ENCODE peak calls at places on chromosome 18, in nine cellular contexts. D is fibroblast of lung; V is MM.1S; N is effector memory CD4-positive, alpha-beta T cell; P is tibial nerve; Y is CD8-positive, alpha-beta T cell; H is A549; W is kidney; Z is PC-9. G is an unnamed sample.

GRCh38 chr18:23113576-23113975 is 21.7 kb upstream of the CABLES1 start:
- DNase-seq in V (no peak), H (no peak), N (no peak), W (no peak), Y (no peak), Z (no peak), D (no peak), P (no peak), G (no peak)

GRCh38 chr18:47574966-47575365 is 323.5 kb upstream of the SKOR2 start:
- DNase-seq in D (no peak), Z (no peak), N (no peak), H (no peak), W (no peak), P (no peak), V (no peak), Y (no peak), G (no peak)

GRCh38 chr18:39647627-39648502 is 2082.3 kb upstream of the CELF4 start:
- DNase-seq in Y (no peak), P (no peak), D (peak; percentile 93), V (no peak), H (peak; percentile 1), N (no peak), W (no peak), Z (peak; percentile 57), G (no peak)

GRCh38 chr18:78783564-78783960 is 196.1 kb upstream of the SALL3 start:
- DNase-seq in W (no peak), Y (no peak), P (no peak), N (no peak), H (no peak), D (no peak), Z (no peak), V (no peak), G (no peak)

GRCh38 chr18:39796413-39796812 is 2158.6 kb upstream of the PIK3C3 start:
- DNase-seq in D (no peak), V (peak; percentile 61), Z (no peak), H (no peak), N (no peak), Y (no peak), W (no peak), P (no peak), G (no peak)

GRCh38 chr18:36187138-36187825 is at the start of gene MOCOS:
- DNase-seq in P (peak; percentile 62), H (peak; percentile 53), Z (peak; percentile 63), Y (peak; percentile 14), V (peak; percentile 44), N (peak; percentile 15), D (peak; percentile 61), W (peak; percentile 92), G (no peak)

GRCh38 chr18:48913201-48913600 is 37.6 kb downstream of the SMAD7 start:
- DNase-seq in V (peak; percentile 71), D (no peak), H (no peak), Y (peak; percentile 33), P (no peak), Z (no peak), W (no peak), N (peak; percentile 45), G (no peak)

GRCh38 chr18:7273301-7273911 is 42.5 kb downstream of the LRRC30 start:
- DNase-seq in Z (no peak), V (no peak), W (peak; percentile 91), N (no peak), D (peak; percentile 51), H (no peak), P (peak; percentile 20), Y (no peak), G (no peak)

GRCh38 chr18:46321954-46322353 is 217.8 kb downstream of the HAUS1 start:
- DNase-seq in D (peak; percentile 33), V (no peak), Z (peak; percentile 83), Y (no peak), W (no peak), N (no peak), H (no peak), P (no peak), G (no peak)

GRCh38 chr18:49368161-49368875 is 92.1 kb downstream of the DYM start:
- DNase-seq in W (no peak), Z (no peak), P (no peak), N (no peak), V (no peak), H (no peak), D (no peak), Y (no peak), G (no peak)

GRCh38 chr18:25075793-25076192 is 276.2 kb downstream of the ZNF521 start:
- DNase-seq in H (no peak), P (no peak), D (peak; percentile 34), V (no peak), Y (no peak), N (no peak), Z (no peak), W (no peak), G (no peak)

GRCh38 chr18:75097491-75098225 is 111.3 kb downstream of the PTGR3 start:
- DNase-seq in H (no peak), W (no peak), N (no peak), P (no peak), D (no peak), Z (no peak), Y (no peak), V (no peak), G (no peak)

GRCh38 chr18:13522861-13523660 is 203.3 kb downstream of the FAM210A start:
- DNase-seq in P (no peak), W (no peak), D (no peak), Y (no peak), H (no peak), N (no peak), Z (no peak), V (no peak), G (no peak)

GRCh38 chr18:680392-680791 is 22.9 kb downstream of the TYMS start:
- DNase-seq in Y (no peak), P (no peak), D (no peak), Z (no peak), V (no peak), N (no peak), W (no peak), H (no peak), G (no peak)

GRCh38 chr18:35282353-35282752 is 7.7 kb downstream of the ZSCAN30 start:
- DNase-seq in H (no peak), V (no peak), P (no peak), D (peak; percentile 88), N (no peak), Y (no peak), W (no peak), Z (peak; percentile 58), G (no peak)

GRCh38 chr18:47215554-47216138 is 35.8 kb downstream of the SKOR2 start:
- DNase-seq in D (peak; percentile 51), H (peak; percentile 64), P (no peak), Z (no peak), N (no peak), W (no peak), Y (no peak), V (peak; percentile 56), G (no peak)

GRCh38 chr18:79944126-79944731 is 7.2 kb downstream of the SLC66A2 start:
- DNase-seq in P (no peak), V (no peak), D (no peak), Z (no peak), W (no peak), N (no peak), Y (no peak), H (no peak), G (no peak)

GRCh38 chr18:22466608-22467390 is 49.1 kb upstream of the CTAGE1 start:
- DNase-seq in Z (peak; percentile 96), V (no peak), Y (no peak), H (peak; percentile 93), D (peak; percentile 92), P (no peak), N (no peak), W (no peak), G (no peak)

GRCh38 chr18:3247243-3248061 is at the start of gene MYL12A:
- DNase-seq in Z (peak; percentile 92), P (peak; percentile 93), W (peak; percentile 100), N (peak; percentile 86), V (peak; percentile 98), D (peak; percentile 99), Y (peak; percentile 86), H (peak; percentile 98), G (peak; percentile 84)
- H3K4me1 ChIP-seq in Z (peaks cover 36% of the 10 kb centered on the region), P (peaks cover 15% of the 10 kb centered on the region), W (peaks cover 18% of the 10 kb centered on the region), N (peaks cover 20% of the 10 kb centered on the region), V (peaks cover 20% of the 10 kb centered on the region), D (peaks cover 2% of the 10 kb centered on the region), Y (peaks cover 24% of the 10 kb centered on the region), H (peaks cover 38% of the 10 kb centered on the region), G (peaks cover 33% of the 10 kb centered on the region)

GRCh38 chr18:31045599-31045998 is 3.1 kb upstream of the DSC3 start:
- DNase-seq in Z (no peak), D (no peak), W (no peak), P (no peak), V (no peak), N (no peak), H (no peak), Y (no peak), G (no peak)
- H3K4me1 ChIP-seq in Z (no peaks in the 10 kb centered on the region), D (no peaks in the 10 kb centered on the region), W (no peaks in the 10 kb centered on the region), P (no peaks in the 10 kb centered on the region), V (no peaks in the 10 kb centered on the region), N (no peaks in the 10 kb centered on the region), H (no peaks in the 10 kb centered on the region), Y (no peaks in the 10 kb centered on the region), G (no peaks in the 10 kb centered on the region)

DNA sequence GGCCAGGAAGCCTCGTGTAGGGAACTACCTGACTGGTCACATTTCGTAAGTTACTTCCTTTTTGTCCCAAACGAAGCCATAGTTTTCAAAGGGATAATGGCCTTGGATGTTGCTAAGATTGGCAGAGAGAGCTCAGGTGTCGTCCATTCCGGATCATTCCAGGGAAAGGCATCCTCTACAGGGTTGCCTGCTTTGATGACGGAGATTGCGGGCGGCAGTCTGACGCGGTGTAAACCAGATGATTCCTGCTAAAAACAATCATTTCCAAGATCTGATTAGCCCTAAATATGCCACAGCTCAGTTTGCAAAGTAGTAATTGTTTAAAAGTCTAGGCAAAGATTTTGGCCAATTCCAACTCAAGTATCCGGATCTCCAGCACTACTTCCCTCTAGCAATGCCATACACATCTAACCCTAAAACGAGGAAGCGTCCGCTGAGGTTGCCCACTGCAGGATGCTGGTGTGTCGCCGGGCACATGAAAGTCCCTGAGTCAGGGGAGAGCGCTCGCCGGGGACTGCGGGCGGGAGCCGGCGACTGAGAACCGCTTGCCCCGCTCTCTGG is 624 bp upstream of the MALT1 start:
- DNase-seq in D (peak; percentile 69), Y (no peak), P (no peak), N (no peak), Z (no peak), W (no peak), H (peak; percentile 8), V (no peak), G (peak; percentile 52)
- H3K4me1 ChIP-seq in D (peaks cover 2% of the 10 kb centered on the region), Y (peaks cover 40% of the 10 kb centered on the region), P (peaks cover 10% of the 10 kb centered on the region), N (peaks cover 29% of the 10 kb centered on the region), Z (peaks cover 66% of the 10 kb centered on the region), W (no peaks in the 10 kb centered on the region), H (peaks cover 77% of the 10 kb centered on the region), V (peaks cover 17% of the 10 kb centered on the region), G (peaks cover 12% of the 10 kb centered on the region)

DNA sequence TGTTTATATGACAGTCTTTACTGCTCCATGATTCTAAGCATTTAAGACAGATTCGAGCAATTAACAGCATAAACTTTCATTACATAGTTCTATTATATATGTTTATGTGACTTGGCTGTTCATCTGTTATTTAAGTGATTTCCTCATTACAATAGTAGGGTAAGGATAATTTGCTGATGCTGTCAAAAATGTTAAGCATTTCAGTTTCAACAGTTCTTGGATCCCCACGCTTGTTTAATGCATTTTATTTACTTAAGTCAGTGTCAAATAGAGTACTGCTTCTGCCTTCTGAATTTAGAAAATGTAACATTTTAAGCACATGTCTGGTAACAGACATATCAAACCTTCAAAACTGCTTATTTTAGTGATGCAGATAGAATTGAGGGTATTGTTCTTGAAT is 8.1 kb downstream of the TCF4 start:
- DNase-seq in Z (no peak), D (no peak), H (no peak), V (no peak), P (no peak), W (no peak), Y (no peak), N (no peak), G (no peak)
- H3K4me1 ChIP-seq in Z (no peaks in the 10 kb centered on the region), D (no peaks in the 10 kb centered on the region), H (no peaks in the 10 kb centered on the region), V (no peaks in the 10 kb centered on the region), P (no peaks in the 10 kb centered on the region), W (no peaks in the 10 kb centered on the region), Y (no peaks in the 10 kb centered on the region), N (no peaks in the 10 kb centered on the region), G (peaks cover 42% of the 10 kb centered on the region)